ENCODE peak calls at places on chromosomes 5 and 9, in four cellular contexts. N, S, U and A are unnamed samples.

GRCh38 chr9:89740722-89741121 is 135.9 kb downstream of the GADD45G start:
- DNase-seq in N (no peak), S (no peak), U (no peak), A (no peak)

GRCh38 chr9:23088932-23089364 is 642.3 kb downstream of the DMRTA1 start:
- DNase-seq in N (no peak), S (no peak), U (no peak), A (no peak)

GRCh38 chr9:88691811-88692210 is 156.8 kb downstream of the NXNL2 start:
- DNase-seq in N (peak; percentile 53), S (no peak), U (no peak), A (no peak)

GRCh38 chr9:127539259-127539981 is 72.7 kb upstream of the STXBP1 start:
- DNase-seq in N (no peak), S (no peak), U (no peak), A (no peak)

GRCh38 chr9:69357854-69358220 is 32.8 kb downstream of the ENTREP1 start:
- DNase-seq in N (no peak), S (no peak), U (no peak), A (no peak)

GRCh38 chr5:32232441-32233219 is 58.5 kb upstream of the GOLPH3 start:
- DNase-seq in N (peak; percentile 72), S (peak; percentile 38), U (peak; percentile 80), A (peak; percentile 58)

GRCh38 chr9:124349675-124350484 is 65.4 kb downstream of the PSMB7 start:
- DNase-seq in N (no peak), S (no peak), U (peak; percentile 33), A (peak; percentile 79)

GRCh38 chr5:52985306-52985705 is 3.8 kb upstream of the ITGA2 start:
- DNase-seq in N (no peak), S (no peak), U (no peak), A (no peak)

GRCh38 chr5:120152472-120152871 is 311.6 kb upstream of the PRR16 start:
- DNase-seq in N (peak; percentile 86), S (no peak), U (no peak), A (no peak)

GRCh38 chr5:39376293-39376714 is 12.0 kb upstream of the C9 start:
- DNase-seq in N (peak; percentile 56), S (peak; percentile 47), U (no peak), A (peak; percentile 57)

GRCh38 chr9:129607026-129607397 is 13.9 kb downstream of the C9orf50 start:
- DNase-seq in N (no peak), S (no peak), U (no peak), A (no peak)

GRCh38 chr5:33322632-33323031 is 118.1 kb upstream of the TARS1 start:
- DNase-seq in N (no peak), S (no peak), U (no peak), A (no peak)

GRCh38 chr5:61347088-61347487 is 15.0 kb downstream of the ZSWIM6 start:
- DNase-seq in N (no peak), S (no peak), U (no peak), A (no peak)

GRCh38 chr9:121734465-121734864 is 83.0 kb downstream of the DAB2IP start:
- DNase-seq in N (peak; percentile 51), S (no peak), U (no peak), A (no peak)

GRCh38 chr9:135898634-135899407 is 8.5 kb downstream of the CAMSAP1 start:
- DNase-seq in N (peak; percentile 56), S (no peak), U (no peak), A (no peak)

GRCh38 chr9:138098116-138098907 is 220.7 kb downstream of the CACNA1B start:
- DNase-seq in N (no peak), S (peak; percentile 4), U (peak; percentile 45), A (no peak)

GRCh38 chr5:176629317-176629852 is 949 bp downstream of the SNCB start:
- DNase-seq in N (no peak), S (no peak), U (no peak), A (no peak)

GRCh38 chr9:131096490-131097258 is at the start of gene AIF1L:
- DNase-seq in N (no peak), S (peak; percentile 73), U (no peak), A (peak; percentile 75)

GRCh38 chr9:133619791-133620190 is 10.6 kb upstream of the FAM163B start:
- DNase-seq in N (no peak), S (no peak), U (no peak), A (no peak)

GRCh38 chr9:129640086-129640870 is 1.7 kb downstream of the ASB6 start:
- DNase-seq in N (peak; percentile 63), S (no peak), U (no peak), A (no peak)

GRCh38 chr9:104586496-104587180 is 12.6 kb downstream of the OR13C5 start:
- DNase-seq in N (no peak), S (no peak), U (no peak), A (no peak)

GRCh38 chr9:134186471-134187109 is 22.2 kb upstream of the RNU6ATAC start:
- DNase-seq in N (no peak), S (no peak), U (peak; percentile 48), A (peak; percentile 6)

GRCh38 chr5:10391130-10391529 is 37.6 kb downstream of the MARCHF6 start:
- DNase-seq in N (no peak), S (no peak), U (no peak), A (no peak)

GRCh38 chr5:94241288-94241651 is 377.1 kb downstream of the KIAA0825 start:
- DNase-seq in N (peak; percentile 58), S (no peak), U (no peak), A (no peak)

GRCh38 chr5:610011-610743 is 2.0 kb upstream of the CEP72 start:
- DNase-seq in N (no peak), S (no peak), U (peak; percentile 34), A (no peak)